ENCODE peak calls at places on chromosomes 3 and 15, in seven cellular contexts. One of them, this sample, is unnamed.

GRCh38 chr3:176068750-176069149 is 1128.5 kb downstream of the TBL1XR1 start:
- DNase-seq in HCT116: no peak
- DNase-seq in activated naive CD4-positive, alpha-beta T cell treated with anti-CD3 and anti-CD28 coated beads, Interleukin-2, amount 50 U/mL, for 16 hours: no peak
- DNase-seq in sciatic nerve: no peak
- DNase-seq in AG20443: no peak
- DNase-seq in NCI-H748 treated with DMSO at 0.1 percent for 48 hours: no peak
- DNase-seq in stimulated activated CD4-positive, alpha-beta T cell treated with anti-CD3 and anti-CD28 coated beads, Interleukin-1b, Interleukin-23, amount 100 ng/mL, for 4 hours: no peak
- DNase-seq in this sample: no peak

GRCh38 chr3:68972358-68972979 is 40.1 kb upstream of the TAFA4 start:
- DNase-seq in AG20443: peak
- DNase-seq in HCT116: peak
- DNase-seq in sciatic nerve: no peak
- DNase-seq in stimulated activated CD4-positive, alpha-beta T cell treated with anti-CD3 and anti-CD28 coated beads, Interleukin-1b, Interleukin-23, amount 100 ng/mL, for 4 hours: no peak
- DNase-seq in activated naive CD4-positive, alpha-beta T cell treated with anti-CD3 and anti-CD28 coated beads, Interleukin-2, amount 50 U/mL, for 16 hours: peak
- DNase-seq in NCI-H748 treated with DMSO at 0.1 percent for 48 hours: peak
- DNase-seq in this sample: peak

GRCh38 chr3:170520996-170521395 is 64.9 kb downstream of the SLC7A14 start:
- DNase-seq in sciatic nerve: no peak
- DNase-seq in NCI-H748 treated with DMSO at 0.1 percent for 48 hours: no peak
- DNase-seq in stimulated activated CD4-positive, alpha-beta T cell treated with anti-CD3 and anti-CD28 coated beads, Interleukin-1b, Interleukin-23, amount 100 ng/mL, for 4 hours: no peak
- DNase-seq in AG20443: no peak
- DNase-seq in HCT116: no peak
- DNase-seq in activated naive CD4-positive, alpha-beta T cell treated with anti-CD3 and anti-CD28 coated beads, Interleukin-2, amount 50 U/mL, for 16 hours: no peak
- DNase-seq in this sample: no peak

GRCh38 chr3:10992017-10992945 is at the start of gene SLC6A1:
- DNase-seq in NCI-H748 treated with DMSO at 0.1 percent for 48 hours: peak
- DNase-seq in activated naive CD4-positive, alpha-beta T cell treated with anti-CD3 and anti-CD28 coated beads, Interleukin-2, amount 50 U/mL, for 16 hours: no peak
- DNase-seq in stimulated activated CD4-positive, alpha-beta T cell treated with anti-CD3 and anti-CD28 coated beads, Interleukin-1b, Interleukin-23, amount 100 ng/mL, for 4 hours: no peak
- DNase-seq in sciatic nerve: peak
- DNase-seq in AG20443: peak
- DNase-seq in HCT116: no peak
- DNase-seq in this sample: no peak

GRCh38 chr3:4290272-4290893 is 12.8 kb upstream of the SETMAR start:
- DNase-seq in NCI-H748 treated with DMSO at 0.1 percent for 48 hours: peak
- DNase-seq in sciatic nerve: no peak
- DNase-seq in stimulated activated CD4-positive, alpha-beta T cell treated with anti-CD3 and anti-CD28 coated beads, Interleukin-1b, Interleukin-23, amount 100 ng/mL, for 4 hours: no peak
- DNase-seq in HCT116: no peak
- DNase-seq in AG20443: peak
- DNase-seq in activated naive CD4-positive, alpha-beta T cell treated with anti-CD3 and anti-CD28 coated beads, Interleukin-2, amount 50 U/mL, for 16 hours: peak
- DNase-seq in this sample: no peak

GRCh38 chr15:65578904-65579728 is 31.8 kb downstream of the INTS14 start:
- DNase-seq in NCI-H748 treated with DMSO at 0.1 percent for 48 hours: no peak
- DNase-seq in stimulated activated CD4-positive, alpha-beta T cell treated with anti-CD3 and anti-CD28 coated beads, Interleukin-1b, Interleukin-23, amount 100 ng/mL, for 4 hours: no peak
- DNase-seq in AG20443: peak
- DNase-seq in activated naive CD4-positive, alpha-beta T cell treated with anti-CD3 and anti-CD28 coated beads, Interleukin-2, amount 50 U/mL, for 16 hours: no peak
- DNase-seq in HCT116: no peak
- DNase-seq in sciatic nerve: no peak
- DNase-seq in this sample: no peak

GRCh38 chr3:58052373-58053273 is 44.4 kb downstream of the FLNB start:
- DNase-seq in HCT116: peak
- DNase-seq in NCI-H748 treated with DMSO at 0.1 percent for 48 hours: no peak
- DNase-seq in sciatic nerve: peak
- DNase-seq in AG20443: peak
- DNase-seq in stimulated activated CD4-positive, alpha-beta T cell treated with anti-CD3 and anti-CD28 coated beads, Interleukin-1b, Interleukin-23, amount 100 ng/mL, for 4 hours: no peak
- DNase-seq in activated naive CD4-positive, alpha-beta T cell treated with anti-CD3 and anti-CD28 coated beads, Interleukin-2, amount 50 U/mL, for 16 hours: peak
- DNase-seq in this sample: peak

GRCh38 chr15:100124361-100124760 is 217.4 kb downstream of the ADAMTS17 start:
- DNase-seq in stimulated activated CD4-positive, alpha-beta T cell treated with anti-CD3 and anti-CD28 coated beads, Interleukin-1b, Interleukin-23, amount 100 ng/mL, for 4 hours: no peak
- DNase-seq in sciatic nerve: no peak
- DNase-seq in activated naive CD4-positive, alpha-beta T cell treated with anti-CD3 and anti-CD28 coated beads, Interleukin-2, amount 50 U/mL, for 16 hours: no peak
- DNase-seq in NCI-H748 treated with DMSO at 0.1 percent for 48 hours: no peak
- DNase-seq in HCT116: no peak
- DNase-seq in AG20443: no peak
- DNase-seq in this sample: no peak

GRCh38 chr3:166291510-166291909 is 454.3 kb upstream of the BCHE start:
- DNase-seq in activated naive CD4-positive, alpha-beta T cell treated with anti-CD3 and anti-CD28 coated beads, Interleukin-2, amount 50 U/mL, for 16 hours: no peak
- DNase-seq in AG20443: no peak
- DNase-seq in HCT116: no peak
- DNase-seq in stimulated activated CD4-positive, alpha-beta T cell treated with anti-CD3 and anti-CD28 coated beads, Interleukin-1b, Interleukin-23, amount 100 ng/mL, for 4 hours: no peak
- DNase-seq in NCI-H748 treated with DMSO at 0.1 percent for 48 hours: no peak
- DNase-seq in sciatic nerve: no peak
- DNase-seq in this sample: no peak

GRCh38 chr3:185758912-185759311 is 65.9 kb downstream of the IGF2BP2 start:
- DNase-seq in HCT116: no peak
- DNase-seq in NCI-H748 treated with DMSO at 0.1 percent for 48 hours: no peak
- DNase-seq in AG20443: no peak
- DNase-seq in stimulated activated CD4-positive, alpha-beta T cell treated with anti-CD3 and anti-CD28 coated beads, Interleukin-1b, Interleukin-23, amount 100 ng/mL, for 4 hours: no peak
- DNase-seq in activated naive CD4-positive, alpha-beta T cell treated with anti-CD3 and anti-CD28 coated beads, Interleukin-2, amount 50 U/mL, for 16 hours: no peak
- DNase-seq in sciatic nerve: no peak
- DNase-seq in this sample: no peak

GRCh38 chr3:61699622-61700021 is 138.3 kb downstream of the PTPRG start:
- DNase-seq in stimulated activated CD4-positive, alpha-beta T cell treated with anti-CD3 and anti-CD28 coated beads, Interleukin-1b, Interleukin-23, amount 100 ng/mL, for 4 hours: no peak
- DNase-seq in activated naive CD4-positive, alpha-beta T cell treated with anti-CD3 and anti-CD28 coated beads, Interleukin-2, amount 50 U/mL, for 16 hours: no peak
- DNase-seq in NCI-H748 treated with DMSO at 0.1 percent for 48 hours: no peak
- DNase-seq in HCT116: no peak
- DNase-seq in AG20443: no peak
- DNase-seq in sciatic nerve: no peak
- DNase-seq in this sample: no peak

GRCh38 chr15:51726302-51727073 is 11.0 kb downstream of the LYSMD2 start:
- DNase-seq in activated naive CD4-positive, alpha-beta T cell treated with anti-CD3 and anti-CD28 coated beads, Interleukin-2, amount 50 U/mL, for 16 hours: peak
- DNase-seq in HCT116: peak
- DNase-seq in sciatic nerve: no peak
- DNase-seq in NCI-H748 treated with DMSO at 0.1 percent for 48 hours: no peak
- DNase-seq in AG20443: peak
- DNase-seq in stimulated activated CD4-positive, alpha-beta T cell treated with anti-CD3 and anti-CD28 coated beads, Interleukin-1b, Interleukin-23, amount 100 ng/mL, for 4 hours: peak
- DNase-seq in this sample: no peak

GRCh38 chr3:66499881-66500574 is 794 bp downstream of the LRIG1 start:
- DNase-seq in stimulated activated CD4-positive, alpha-beta T cell treated with anti-CD3 and anti-CD28 coated beads, Interleukin-1b, Interleukin-23, amount 100 ng/mL, for 4 hours: peak
- DNase-seq in activated naive CD4-positive, alpha-beta T cell treated with anti-CD3 and anti-CD28 coated beads, Interleukin-2, amount 50 U/mL, for 16 hours: peak
- DNase-seq in AG20443: peak
- DNase-seq in NCI-H748 treated with DMSO at 0.1 percent for 48 hours: no peak
- DNase-seq in HCT116: no peak
- DNase-seq in sciatic nerve: peak
- DNase-seq in this sample: peak

GRCh38 chr3:113966172-113966571 is 18.4 kb downstream of the ZDHHC23 start:
- DNase-seq in AG20443: no peak
- DNase-seq in sciatic nerve: no peak
- DNase-seq in stimulated activated CD4-positive, alpha-beta T cell treated with anti-CD3 and anti-CD28 coated beads, Interleukin-1b, Interleukin-23, amount 100 ng/mL, for 4 hours: no peak
- DNase-seq in activated naive CD4-positive, alpha-beta T cell treated with anti-CD3 and anti-CD28 coated beads, Interleukin-2, amount 50 U/mL, for 16 hours: no peak
- DNase-seq in HCT116: no peak
- DNase-seq in NCI-H748 treated with DMSO at 0.1 percent for 48 hours: no peak
- DNase-seq in this sample: no peak

GRCh38 chr15:58486564-58486963 is 54.8 kb downstream of the LIPC start:
- DNase-seq in AG20443: no peak
- DNase-seq in HCT116: no peak
- DNase-seq in activated naive CD4-positive, alpha-beta T cell treated with anti-CD3 and anti-CD28 coated beads, Interleukin-2, amount 50 U/mL, for 16 hours: no peak
- DNase-seq in sciatic nerve: no peak
- DNase-seq in NCI-H748 treated with DMSO at 0.1 percent for 48 hours: no peak
- DNase-seq in stimulated activated CD4-positive, alpha-beta T cell treated with anti-CD3 and anti-CD28 coated beads, Interleukin-1b, Interleukin-23, amount 100 ng/mL, for 4 hours: no peak
- DNase-seq in this sample: no peak

GRCh38 chr3:52240059-52240885 is 1.3 kb upstream of the TWF2 start:
- DNase-seq in activated naive CD4-positive, alpha-beta T cell treated with anti-CD3 and anti-CD28 coated beads, Interleukin-2, amount 50 U/mL, for 16 hours: peak
- DNase-seq in stimulated activated CD4-positive, alpha-beta T cell treated with anti-CD3 and anti-CD28 coated beads, Interleukin-1b, Interleukin-23, amount 100 ng/mL, for 4 hours: peak
- DNase-seq in NCI-H748 treated with DMSO at 0.1 percent for 48 hours: no peak
- DNase-seq in sciatic nerve: peak
- DNase-seq in HCT116: peak
- DNase-seq in AG20443: peak
- DNase-seq in this sample: no peak

GRCh38 chr3:72044231-72044935 is 259.4 kb upstream of the PROK2 start:
- DNase-seq in HCT116: no peak
- DNase-seq in NCI-H748 treated with DMSO at 0.1 percent for 48 hours: no peak
- DNase-seq in sciatic nerve: no peak
- DNase-seq in activated naive CD4-positive, alpha-beta T cell treated with anti-CD3 and anti-CD28 coated beads, Interleukin-2, amount 50 U/mL, for 16 hours: no peak
- DNase-seq in stimulated activated CD4-positive, alpha-beta T cell treated with anti-CD3 and anti-CD28 coated beads, Interleukin-1b, Interleukin-23, amount 100 ng/mL, for 4 hours: no peak
- DNase-seq in AG20443: peak
- DNase-seq in this sample: no peak

GRCh38 chr3:135981701-135982403 is 16.3 kb downstream of the PPP2R3A start:
- DNase-seq in sciatic nerve: no peak
- DNase-seq in NCI-H748 treated with DMSO at 0.1 percent for 48 hours: no peak
- DNase-seq in AG20443: no peak
- DNase-seq in stimulated activated CD4-positive, alpha-beta T cell treated with anti-CD3 and anti-CD28 coated beads, Interleukin-1b, Interleukin-23, amount 100 ng/mL, for 4 hours: no peak
- DNase-seq in activated naive CD4-positive, alpha-beta T cell treated with anti-CD3 and anti-CD28 coated beads, Interleukin-2, amount 50 U/mL, for 16 hours: no peak
- DNase-seq in HCT116: no peak
- DNase-seq in this sample: no peak

GRCh38 chr15:57634290-57634689 is 42.6 kb downstream of the MYZAP start:
- DNase-seq in AG20443: no peak
- DNase-seq in stimulated activated CD4-positive, alpha-beta T cell treated with anti-CD3 and anti-CD28 coated beads, Interleukin-1b, Interleukin-23, amount 100 ng/mL, for 4 hours: no peak
- DNase-seq in NCI-H748 treated with DMSO at 0.1 percent for 48 hours: no peak
- DNase-seq in HCT116: no peak
- DNase-seq in activated naive CD4-positive, alpha-beta T cell treated with anti-CD3 and anti-CD28 coated beads, Interleukin-2, amount 50 U/mL, for 16 hours: no peak
- DNase-seq in sciatic nerve: no peak
- DNase-seq in this sample: no peak

GRCh38 chr3:10408680-10409079 is 87.8 kb upstream of the SEC13 start:
- DNase-seq in NCI-H748 treated with DMSO at 0.1 percent for 48 hours: no peak
- DNase-seq in stimulated activated CD4-positive, alpha-beta T cell treated with anti-CD3 and anti-CD28 coated beads, Interleukin-1b, Interleukin-23, amount 100 ng/mL, for 4 hours: no peak
- DNase-seq in AG20443: peak
- DNase-seq in HCT116: no peak
- DNase-seq in sciatic nerve: no peak
- DNase-seq in activated naive CD4-positive, alpha-beta T cell treated with anti-CD3 and anti-CD28 coated beads, Interleukin-2, amount 50 U/mL, for 16 hours: no peak
- DNase-seq in this sample: no peak

GRCh38 chr15:43974852-43975251 is 148.1 kb downstream of the WDR76 start:
- DNase-seq in AG20443: no peak
- DNase-seq in sciatic nerve: no peak
- DNase-seq in HCT116: no peak
- DNase-seq in activated naive CD4-positive, alpha-beta T cell treated with anti-CD3 and anti-CD28 coated beads, Interleukin-2, amount 50 U/mL, for 16 hours: no peak
- DNase-seq in NCI-H748 treated with DMSO at 0.1 percent for 48 hours: no peak
- DNase-seq in stimulated activated CD4-positive, alpha-beta T cell treated with anti-CD3 and anti-CD28 coated beads, Interleukin-1b, Interleukin-23, amount 100 ng/mL, for 4 hours: no peak
- DNase-seq in this sample: no peak

GRCh38 chr15:49815506-49815905 is 194.7 kb downstream of the DTWD1 start:
- DNase-seq in sciatic nerve: no peak
- DNase-seq in NCI-H748 treated with DMSO at 0.1 percent for 48 hours: no peak
- DNase-seq in activated naive CD4-positive, alpha-beta T cell treated with anti-CD3 and anti-CD28 coated beads, Interleukin-2, amount 50 U/mL, for 16 hours: no peak
- DNase-seq in AG20443: no peak
- DNase-seq in HCT116: no peak
- DNase-seq in stimulated activated CD4-positive, alpha-beta T cell treated with anti-CD3 and anti-CD28 coated beads, Interleukin-1b, Interleukin-23, amount 100 ng/mL, for 4 hours: no peak
- DNase-seq in this sample: no peak

GRCh38 chr3:101479022-101479421 is 34.0 kb downstream of the SENP7 start:
- DNase-seq in AG20443: no peak
- DNase-seq in NCI-H748 treated with DMSO at 0.1 percent for 48 hours: no peak
- DNase-seq in activated naive CD4-positive, alpha-beta T cell treated with anti-CD3 and anti-CD28 coated beads, Interleukin-2, amount 50 U/mL, for 16 hours: no peak
- DNase-seq in sciatic nerve: no peak
- DNase-seq in stimulated activated CD4-positive, alpha-beta T cell treated with anti-CD3 and anti-CD28 coated beads, Interleukin-1b, Interleukin-23, amount 100 ng/mL, for 4 hours: no peak
- DNase-seq in HCT116: no peak
- DNase-seq in this sample: no peak

GRCh38 chr3:131387796-131388195 is 6.2 kb downstream of the NUDT16 start:
- DNase-seq in activated naive CD4-positive, alpha-beta T cell treated with anti-CD3 and anti-CD28 coated beads, Interleukin-2, amount 50 U/mL, for 16 hours: no peak
- DNase-seq in AG20443: no peak
- DNase-seq in HCT116: no peak
- DNase-seq in sciatic nerve: no peak
- DNase-seq in NCI-H748 treated with DMSO at 0.1 percent for 48 hours: no peak
- DNase-seq in stimulated activated CD4-positive, alpha-beta T cell treated with anti-CD3 and anti-CD28 coated beads, Interleukin-1b, Interleukin-23, amount 100 ng/mL, for 4 hours: no peak
- DNase-seq in this sample: no peak

GRCh38 chr3:106261396-106261795 is 392.6 kb upstream of the CBLB start:
- DNase-seq in sciatic nerve: no peak
- DNase-seq in NCI-H748 treated with DMSO at 0.1 percent for 48 hours: no peak
- DNase-seq in stimulated activated CD4-positive, alpha-beta T cell treated with anti-CD3 and anti-CD28 coated beads, Interleukin-1b, Interleukin-23, amount 100 ng/mL, for 4 hours: no peak
- DNase-seq in activated naive CD4-positive, alpha-beta T cell treated with anti-CD3 and anti-CD28 coated beads, Interleukin-2, amount 50 U/mL, for 16 hours: no peak
- DNase-seq in HCT116: no peak
- DNase-seq in AG20443: no peak
- DNase-seq in this sample: no peak

GRCh38 chr3:197224034-197224444 is 74.4 kb downstream of the DLG1 start:
- DNase-seq in NCI-H748 treated with DMSO at 0.1 percent for 48 hours: peak
- DNase-seq in HCT116: peak
- DNase-seq in stimulated activated CD4-positive, alpha-beta T cell treated with anti-CD3 and anti-CD28 coated beads, Interleukin-1b, Interleukin-23, amount 100 ng/mL, for 4 hours: no peak
- DNase-seq in activated naive CD4-positive, alpha-beta T cell treated with anti-CD3 and anti-CD28 coated beads, Interleukin-2, amount 50 U/mL, for 16 hours: no peak
- DNase-seq in AG20443: peak
- DNase-seq in sciatic nerve: no peak
- DNase-seq in this sample: no peak

GRCh38 chr3:46675426-46675825 is 18.1 kb downstream of the ALS2CL start:
- DNase-seq in sciatic nerve: no peak
- DNase-seq in HCT116: no peak
- DNase-seq in activated naive CD4-positive, alpha-beta T cell treated with anti-CD3 and anti-CD28 coated beads, Interleukin-2, amount 50 U/mL, for 16 hours: no peak
- DNase-seq in AG20443: no peak
- DNase-seq in stimulated activated CD4-positive, alpha-beta T cell treated with anti-CD3 and anti-CD28 coated beads, Interleukin-1b, Interleukin-23, amount 100 ng/mL, for 4 hours: no peak
- DNase-seq in NCI-H748 treated with DMSO at 0.1 percent for 48 hours: no peak
- DNase-seq in this sample: no peak

GRCh38 chr3:130345487-130346079 is at the start of gene COL6A5:
- DNase-seq in AG20443: no peak
- DNase-seq in activated naive CD4-positive, alpha-beta T cell treated with anti-CD3 and anti-CD28 coated beads, Interleukin-2, amount 50 U/mL, for 16 hours: no peak
- DNase-seq in NCI-H748 treated with DMSO at 0.1 percent for 48 hours: no peak
- DNase-seq in sciatic nerve: no peak
- DNase-seq in HCT116: no peak
- DNase-seq in stimulated activated CD4-positive, alpha-beta T cell treated with anti-CD3 and anti-CD28 coated beads, Interleukin-1b, Interleukin-23, amount 100 ng/mL, for 4 hours: no peak
- DNase-seq in this sample: no peak

This sample was measured in prostate gland.